ENCODE peak calls at places on chromosome 14, in five cellular contexts. F, V, U, E and S are unnamed samples.

GRCh38 chr14:92568621-92569479 is 55.3 kb downstream of the RIN3 start:
- DNase-seq in F (no peak), V (no peak), U (no peak), E (peak; percentile 76), S (no peak)

GRCh38 chr14:50619569-50620141 is 48.5 kb downstream of the SAV1 start:
- DNase-seq in F (peak; percentile 44), V (peak; percentile 38), U (no peak), E (peak; percentile 21), S (no peak)

GRCh38 chr14:69441948-69442347 is 42.6 kb upstream of the PLEKHD1 start:
- DNase-seq in F (no peak), V (no peak), U (no peak), E (peak; percentile 58), S (no peak)

GRCh38 chr14:94363171-94363624 is 25.2 kb downstream of the SERPINA1 start:
- DNase-seq in F (no peak), V (no peak), U (no peak), E (no peak), S (no peak)

GRCh38 chr14:30625533-30625932 is 3.4 kb downstream of the SCFD1 start:
- DNase-seq in F (no peak), V (no peak), U (no peak), E (no peak), S (no peak)

GRCh38 chr14:32201816-32202467 is at the start of gene RNU6-7:
- DNase-seq in F (no peak), V (peak; percentile 61), U (no peak), E (no peak), S (no peak)

GRCh38 chr14:59997966-59998365 is 78.0 kb downstream of the LRRC9 start:
- DNase-seq in F (no peak), V (no peak), U (no peak), E (no peak), S (no peak)

GRCh38 chr14:92645841-92646478 is 102.5 kb downstream of the LGMN start:
- DNase-seq in F (no peak), V (no peak), U (no peak), E (no peak), S (no peak)

GRCh38 chr14:87935081-87935828 is 57.7 kb downstream of the GALC start:
- DNase-seq in F (no peak), V (no peak), U (no peak), E (no peak), S (no peak)

GRCh38 chr14:71597955-71598659 is 334.1 kb upstream of the RGS6 start:
- DNase-seq in F (no peak), V (no peak), U (no peak), E (no peak), S (no peak)

GRCh38 chr14:99724939-99725773 is 41.1 kb downstream of the CYP46A1 start:
- DNase-seq in F (no peak), V (no peak), U (no peak), E (no peak), S (no peak)

GRCh38 chr14:35240233-35240632 is 51.9 kb upstream of the PSMA6 start:
- DNase-seq in F (no peak), V (no peak), U (no peak), E (no peak), S (no peak)

GRCh38 chr14:29527286-29527685 is 400.4 kb downstream of the PRKD1 start:
- DNase-seq in F (no peak), V (no peak), U (no peak), E (no peak), S (no peak)

GRCh38 chr14:29528889-29529288 is 398.8 kb downstream of the PRKD1 start:
- DNase-seq in F (no peak), V (no peak), U (no peak), E (no peak), S (no peak)

DNA sequence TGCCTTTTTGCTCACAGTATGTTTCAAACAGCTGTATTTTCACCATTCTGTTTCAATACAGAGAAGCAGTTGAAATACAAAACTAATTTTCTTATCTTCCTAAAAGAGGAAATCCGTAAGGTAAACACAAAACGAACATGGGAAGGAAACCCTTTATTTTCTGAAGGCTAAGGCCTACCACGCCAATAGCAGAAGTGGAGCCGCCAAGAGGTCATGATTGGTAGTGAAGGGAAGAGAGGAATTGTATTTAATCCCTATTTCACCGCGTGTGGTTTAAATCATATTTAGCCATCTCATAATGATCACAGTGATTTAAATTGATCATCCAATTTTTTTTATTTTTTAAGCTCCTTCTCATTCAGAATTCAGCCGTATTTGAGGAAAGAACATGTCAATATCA is 398.2 kb downstream of the PRKD1 start:
- DNase-seq in F (no peak), V (peak; percentile 17), U (no peak), E (no peak), S (no peak)
- TF ChIP-seq SUZ12 in F (no peak), V (no peak), U (no peak), E (no peak), S (no peak)

GRCh38 chr14:44149597-44149996 is 357.5 kb downstream of the FSCB start:
- DNase-seq in F (peak; percentile 44), V (peak; percentile 55), U (peak; percentile 56), E (no peak), S (peak; percentile 74)
- TF ChIP-seq SUZ12 in F (no peak), V (no peak), U (no peak), E (no peak), S (no peak)

GRCh38 chr14:62118871-62119270 is 356.7 kb downstream of the SNAPC1 start:
- DNase-seq in F (no peak), V (no peak), U (no peak), E (no peak), S (no peak)

GRCh38 chr14:62118461-62118860 is 356.2 kb downstream of the SNAPC1 start:
- DNase-seq in F (no peak), V (no peak), U (no peak), E (no peak), S (no peak)

GRCh38 chr14:62117718-62118164 is 355.5 kb downstream of the SNAPC1 start:
- DNase-seq in F (no peak), V (no peak), U (no peak), E (no peak), S (no peak)

GRCh38 chr14:62117010-62117717 is 354.9 kb downstream of the SNAPC1 start:
- DNase-seq in F (peak; percentile 80), V (peak; percentile 38), U (peak; percentile 82), E (no peak), S (peak; percentile 93)
- TF ChIP-seq SUZ12 in F (no peak), V (no peak), U (no peak), E (no peak), S (no peak)

GRCh38 chr14:64731141-64731581 is 26.9 kb downstream of the PLEKHG3 start:
- DNase-seq in F (no peak), V (no peak), U (no peak), E (no peak), S (no peak)

GRCh38 chr14:64732066-64732465 is 27.8 kb downstream of the PLEKHG3 start:
- DNase-seq in F (no peak), V (no peak), U (no peak), E (no peak), S (no peak)

GRCh38 chr14:64733899-64734298 is 29.7 kb downstream of the PLEKHG3 start:
- DNase-seq in F (no peak), V (no peak), U (no peak), E (no peak), S (no peak)

GRCh38 chr14:64733321-64733720 is 29.1 kb downstream of the PLEKHG3 start:
- DNase-seq in F (no peak), V (no peak), U (no peak), E (no peak), S (no peak)

GRCh38 chr14:64732536-64733120 is 28.4 kb downstream of the PLEKHG3 start:
- DNase-seq in F (no peak), V (no peak), U (no peak), E (no peak), S (no peak)
- TF ChIP-seq SUZ12 in F (no peak), V (no peak), U (no peak), E (no peak), S (no peak)